ENCODE peak calls at places on chromosome 9, in ten cellular contexts. U is NCI-H226; H is NCI-H524; I is adrenal gland; T is right cardiac atrium; P is neural crest cell; D is effector CD4-positive, alpha-beta T cell; G is NCI-H187 treated with DMSO at 0.1 percent for 48 hours; Z is foreskin fibroblast; J is NCI-H2171 treated with DMSO at 0.1 percent for 48 hours. E is an unnamed sample.

GRCh38 chr9:133759146-133759900 is 21.2 kb upstream of the SARDH start:
- DNase-seq in P (no peak), H (no peak), D (no peak), G (no peak), Z (no peak), T (peak; percentile 74), I (no peak), U (no peak), J (no peak), E (no peak)

GRCh38 chr9:116632990-116633441 is 54.1 kb upstream of the TRIM32 start:
- DNase-seq in H (no peak), P (no peak), Z (peak; percentile 81), G (no peak), U (peak; percentile 57), J (no peak), I (no peak), T (no peak), D (no peak), E (peak; percentile 51)

GRCh38 chr9:93096131-93096802 is at the start of gene CARD19:
- DNase-seq in G (no peak), I (peak; percentile 69), D (peak; percentile 42), J (peak; percentile 17), P (no peak), T (peak; percentile 72), Z (peak; percentile 70), H (peak; percentile 46), U (no peak), E (no peak)

GRCh38 chr9:117414906-117415583 is at the start of gene ASTN2:
- DNase-seq in P (peak; percentile 22), D (no peak), T (peak; percentile 44), H (peak; percentile 33), G (no peak), U (no peak), Z (peak; percentile 22), J (peak; percentile 48), I (peak; percentile 22), E (no peak)

GRCh38 chr9:126343271-126343700 is 16.7 kb downstream of the MVB12B start:
- DNase-seq in T (no peak), Z (no peak), G (no peak), D (no peak), P (no peak), I (no peak), U (no peak), H (peak; percentile 84), J (no peak), E (no peak)

GRCh38 chr9:86500667-86501435 is 146.6 kb upstream of the TUT7 start:
- DNase-seq in U (peak; percentile 76), J (no peak), H (no peak), Z (peak; percentile 93), D (no peak), T (no peak), G (no peak), I (no peak), P (no peak), E (peak; percentile 84)

GRCh38 chr9:99368341-99369326 is 146.6 kb downstream of the SEC61B start:
- DNase-seq in U (no peak), P (peak; percentile 25), G (no peak), I (peak; percentile 55), D (no peak), T (peak; percentile 65), H (peak; percentile 38), Z (peak; percentile 84), J (no peak), E (peak; percentile 85)

GRCh38 chr9:97907051-97907450 is 15.2 kb downstream of the TRMO start:
- DNase-seq in Z (no peak), H (no peak), J (no peak), G (no peak), U (no peak), T (no peak), D (peak; percentile 23), I (no peak), P (no peak), E (no peak)

GRCh38 chr9:7042124-7042523 is 284.4 kb downstream of the KDM4C start:
- DNase-seq in G (no peak), D (no peak), T (no peak), H (no peak), J (no peak), P (no peak), Z (peak; percentile 85), I (no peak), U (no peak), E (no peak)

GRCh38 chr9:112831281-112831851 is 59.3 kb downstream of the SLC46A2 start:
- DNase-seq in T (peak; percentile 53), Z (peak; percentile 40), G (peak; percentile 41), I (peak; percentile 25), P (no peak), J (no peak), H (no peak), U (no peak), D (no peak), E (peak; percentile 40)

E was measured in stromal cell of bone marrow.